ENCODE peak calls at places on chromosomes 7 and 10, in five cellular contexts. S is cardiac muscle cell, P is stomach, Z is left ventricle myocardium inferior, L is aorta. G is an unnamed sample.

GRCh38 chr10:42969147-42969546 is 107.7 kb upstream of the RET start:
- DNase-seq in P (peak; percentile 9), L (no peak), S (no peak), Z (no peak), G (no peak)

GRCh38 chr7:33705333-33705833 is 200.0 kb upstream of the BMPER start:
- DNase-seq in P (no peak), S (no peak), Z (no peak), L (no peak), G (no peak)

GRCh38 chr7:50092579-50093411 is at the start of gene ZPBP:
- DNase-seq in S (peak; percentile 51), Z (peak; percentile 13), L (no peak), P (no peak), G (peak; percentile 65)

GRCh38 chr10:70557876-70558275 is 44.7 kb downstream of the PRF1 start:
- DNase-seq in P (no peak), S (no peak), Z (peak; percentile 8), L (no peak), G (peak; percentile 30)

GRCh38 chr10:53601260-53601875 is 828.8 kb upstream of the MBL2 start:
- DNase-seq in P (no peak), L (no peak), Z (no peak), S (peak; percentile 54), G (no peak)

GRCh38 chr7:124856299-124856888 is 73.2 kb downstream of the POT1 start:
- DNase-seq in L (no peak), Z (no peak), P (no peak), S (peak; percentile 56), G (no peak)

GRCh38 chr10:127347202-127347959 is 151.0 kb upstream of the INSYN2A start:
- DNase-seq in S (no peak), Z (no peak), L (no peak), P (no peak), G (no peak)

GRCh38 chr7:101232141-101232821 is 5.3 kb downstream of the CLDN15 start:
- DNase-seq in Z (no peak), S (no peak), L (no peak), P (peak; percentile 80), G (peak; percentile 73)

GRCh38 chr7:116212859-116213258 is 2.5 kb downstream of the TES start:
- DNase-seq in P (no peak), Z (no peak), S (peak; percentile 77), L (no peak), G (no peak)

GRCh38 chr10:49502358-49502757 is 36.6 kb downstream of the ERCC6 start:
- DNase-seq in P (no peak), Z (peak; percentile 21), S (peak; percentile 51), L (no peak), G (no peak)

GRCh38 chr7:134660242-134660785 is 13.7 kb downstream of the BPGM start:
- DNase-seq in S (peak; percentile 3), L (no peak), P (no peak), Z (no peak), G (no peak)

GRCh38 chr7:117837841-117838240 is 35.4 kb downstream of the CTTNBP2 start:
- DNase-seq in L (no peak), Z (no peak), S (no peak), P (no peak), G (no peak)

GRCh38 chr10:110460111-110460809 is 37.4 kb upstream of the DUSP5 start:
- DNase-seq in Z (peak; percentile 34), S (no peak), P (peak; percentile 37), L (no peak), G (peak; percentile 45)

GRCh38 chr10:61937631-61938284 is 36.3 kb downstream of the ARID5B start:
- DNase-seq in Z (no peak), L (no peak), P (no peak), S (peak; percentile 45), G (no peak)

GRCh38 chr7:86002858-86003257 is 640.9 kb upstream of the GRM3 start:
- DNase-seq in L (no peak), P (no peak), Z (no peak), S (no peak), G (no peak)

GRCh38 chr7:27709137-27710075 is 30.6 kb upstream of the TAX1BP1 start:
- DNase-seq in S (peak; percentile 81), L (no peak), Z (no peak), P (no peak), G (no peak)

GRCh38 chr10:82969405-82969804 is 1094.4 kb downstream of the NRG3 start:
- DNase-seq in Z (no peak), S (peak; percentile 56), L (no peak), P (no peak), G (no peak)

GRCh38 chr10:72020914-72021754 is 56.9 kb downstream of the CHST3 start:
- DNase-seq in S (peak; percentile 74), L (no peak), P (no peak), Z (no peak), G (no peak)

GRCh38 chr10:26593896-26594295 is 103.6 kb upstream of the PDSS1 start:
- DNase-seq in Z (no peak), S (no peak), L (no peak), P (no peak), G (no peak)

GRCh38 chr10:86958831-86959736 is 685 bp downstream of the SNCG start:
- DNase-seq in Z (peak; percentile 62), L (peak; percentile 81), S (peak; percentile 80), P (no peak), G (peak; percentile 87)

GRCh38 chr7:25124485-25125136 is 449 bp downstream of the CYCS start:
- DNase-seq in L (no peak), S (peak; percentile 42), P (no peak), Z (no peak), G (no peak)

GRCh38 chr7:47373871-47374451 is 207.9 kb downstream of the TNS3 start:
- DNase-seq in P (peak; percentile 79), Z (no peak), S (no peak), L (no peak), G (no peak)

GRCh38 chr10:61302124-61302523 is 151.1 kb downstream of the TMEM26 start:
- DNase-seq in P (no peak), Z (no peak), L (no peak), S (no peak), G (no peak)

GRCh38 chr7:79453558-79454324 is at the start of gene MAGI2:
- DNase-seq in S (peak; percentile 95), P (peak; percentile 37), L (peak; percentile 92), Z (peak; percentile 89), G (peak; percentile 97)

GRCh38 chr10:67793313-67793712 is 44.7 kb downstream of the DNAJC12 start:
- DNase-seq in P (no peak), Z (no peak), S (no peak), L (no peak), G (no peak)

GRCh38 chr10:37801557-37801956 is 55.9 kb downstream of the ZNF248 start:
- DNase-seq in S (no peak), Z (no peak), P (no peak), L (no peak), G (no peak)

GRCh38 chr10:55242544-55242943 is 441.5 kb upstream of the PCDH15 start:
- DNase-seq in S (no peak), Z (no peak), P (no peak), L (no peak), G (no peak)

GRCh38 chr7:99218406-99219184 is 10.7 kb upstream of the KPNA7 start:
- DNase-seq in P (no peak), S (no peak), L (no peak), Z (no peak), G (no peak)

GRCh38 chr7:67414858-67415257 is 418.2 kb downstream of the TYW1 start:
- DNase-seq in S (no peak), P (no peak), Z (no peak), L (no peak), G (no peak)

GRCh38 chr7:82713506-82713905 is 269.9 kb upstream of the CACNA2D1 start:
- DNase-seq in L (no peak), P (no peak), S (no peak), Z (no peak), G (no peak)

GRCh38 chr10:20981419-20981953 is 84.4 kb upstream of the NEBL start:
- DNase-seq in L (no peak), Z (no peak), S (no peak), P (no peak), G (no peak)

GRCh38 chr10:132790470-132790869 is 4.5 kb upstream of the NKX6-2 start:
- DNase-seq in L (no peak), S (no peak), P (no peak), Z (no peak), G (no peak)
- H3K27me3 ChIP-seq in L (no peaks in the 10 kb centered on the region), S (peaks cover 79% of the 10 kb centered on the region), P (peaks cover 80% of the 10 kb centered on the region), Z (peaks cover 87% of the 10 kb centered on the region), G (no peaks in the 10 kb centered on the region)

DNA sequence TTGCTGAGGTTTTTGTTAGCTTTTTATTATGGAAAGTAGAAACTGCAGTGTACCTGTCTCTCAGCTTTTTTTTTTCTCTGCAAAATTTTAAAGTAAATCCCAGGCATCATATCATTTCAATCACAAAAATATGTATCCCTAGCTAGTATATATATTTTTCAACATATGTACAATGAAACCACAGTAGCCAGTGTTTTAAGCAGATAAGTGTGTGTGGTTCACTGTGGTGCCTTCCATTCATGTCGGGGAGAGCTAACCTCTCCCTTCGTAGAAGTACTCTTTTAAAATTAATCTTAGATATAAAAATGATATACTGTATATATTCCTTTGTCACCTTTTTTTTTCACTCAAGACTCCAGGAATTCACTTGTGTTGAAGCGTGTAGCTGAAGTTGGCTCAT is 22.7 kb downstream of the CUL1 start:
- DNase-seq in L (no peak), Z (no peak), S (no peak), P (no peak), G (no peak)
- H3K4me3 ChIP-seq in L (no peak overlapping the region), Z (no peak overlapping the region), S (no peak overlapping the region), P (no peak overlapping the region), G (no peak overlapping the region)

GRCh38 chr7:158328376-158329013 is 259.1 kb downstream of the PTPRN2 start:
- DNase-seq in L (no peak), Z (no peak), S (no peak), P (no peak), G (no peak)
- H3K9me3 ChIP-seq in L (no peaks in the 10 kb centered on the region), Z (no peaks in the 10 kb centered on the region), S (no peaks in the 10 kb centered on the region), P (no peaks in the 10 kb centered on the region), G (no peaks in the 10 kb centered on the region)

GRCh38 chr10:93991596-93992284 is 2.0 kb upstream of the PLCE1 start:
- DNase-seq in P (peak; percentile 51), S (peak; percentile 93), L (peak; percentile 82), Z (peak; percentile 61), G (peak; percentile 87)
- H3K27me3 ChIP-seq in P (peaks cover 31% of the 10 kb centered on the region), S (peaks cover 5% of the 10 kb centered on the region), L (no peaks in the 10 kb centered on the region), Z (peaks cover 33% of the 10 kb centered on the region), G (no peaks in the 10 kb centered on the region)

DNA sequence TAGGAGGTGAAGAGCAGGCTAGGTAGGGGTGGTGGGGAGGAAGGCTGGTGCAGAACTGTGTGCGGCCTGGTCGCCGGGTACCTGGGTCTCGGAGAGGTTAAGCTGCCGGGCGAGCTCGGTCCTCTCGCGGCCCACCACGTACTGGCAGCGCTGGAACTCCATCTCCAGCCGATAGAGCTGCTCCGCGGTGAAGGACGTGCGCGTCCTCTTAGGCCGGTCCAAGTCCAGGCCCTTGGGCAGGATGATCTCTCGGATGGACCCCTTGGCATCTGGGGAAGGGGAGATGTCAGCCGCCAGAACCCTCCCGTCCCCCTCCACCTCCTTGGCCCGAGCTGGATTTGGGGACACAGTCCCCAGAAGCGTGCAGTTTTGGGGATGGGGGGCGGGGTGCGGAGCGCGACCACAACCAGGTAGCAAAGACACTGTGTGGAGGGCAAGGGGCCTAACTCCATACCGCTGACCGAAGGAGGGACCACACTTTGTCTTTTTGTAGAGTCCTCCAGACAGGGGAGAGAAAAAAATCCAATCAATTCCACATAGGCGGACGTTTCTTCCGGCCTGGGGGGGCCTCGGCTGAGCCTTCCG is 1.6 kb downstream of the VAX1 start:
- DNase-seq in P (no peak), Z (no peak), S (no peak), L (no peak), G (no peak)
- H3K4me3 ChIP-seq in P (peak overlapping the region; percentile 31), Z (peak overlapping the region; percentile 58), S (peak overlapping the region; percentile 24), L (no peak overlapping the region), G (peak overlapping the region; percentile 42)

GRCh38 chr7:153920897-153921296 is 131.3 kb upstream of the DPP6 start:
- DNase-seq in P (no peak), Z (no peak), S (no peak), L (no peak), G (no peak)
- H3K9me3 ChIP-seq in P (no peaks in the 10 kb centered on the region), Z (no peaks in the 10 kb centered on the region), S (no peaks in the 10 kb centered on the region), L (no peaks in the 10 kb centered on the region), G (no peaks in the 10 kb centered on the region)

G was measured in right cardiac atrium.